ENCODE peak calls at places on chromosomes 2 and 18, in five cellular contexts. Y, B, C, G and V are unnamed samples.

GRCh38 chr2:10794891-10795290 is 17.7 kb downstream of the PDIA6 start:
- DNase-seq in Y (no peak), B (no peak), C (no peak), G (no peak), V (no peak)

GRCh38 chr2:75142081-75142480 is 57.2 kb downstream of the TACR1 start:
- DNase-seq in Y (no peak), B (no peak), C (no peak), G (no peak), V (no peak)

GRCh38 chr2:174597347-174598047 is at the start of gene WIPF1:
- DNase-seq in Y (no peak), B (peak; percentile 86), C (peak; percentile 53), G (no peak), V (no peak)

GRCh38 chr2:182077451-182078142 is 91.9 kb downstream of the PPP1R1C start:
- DNase-seq in Y (no peak), B (peak; percentile 95), C (peak; percentile 56), G (peak; percentile 52), V (peak; percentile 28)

GRCh38 chr2:170578596-170578995 is 136.5 kb upstream of the SP5 start:
- DNase-seq in Y (no peak), B (no peak), C (no peak), G (no peak), V (no peak)

GRCh38 chr2:198518935-198519334 is 714.5 kb downstream of the PLCL1 start:
- DNase-seq in Y (no peak), B (no peak), C (no peak), G (no peak), V (no peak)

GRCh38 chr18:12028040-12028628 is 46.8 kb downstream of the IMPA2 start:
- DNase-seq in Y (no peak), B (no peak), C (no peak), G (no peak), V (no peak)

GRCh38 chr2:237931205-237931721 is 35.6 kb upstream of the UBE2F start:
- DNase-seq in Y (no peak), B (peak; percentile 92), C (no peak), G (no peak), V (no peak)

GRCh38 chr2:41791523-41791922 is 256.3 kb upstream of the PKDCC start:
- DNase-seq in Y (no peak), B (peak; percentile 41), C (peak; percentile 22), G (peak; percentile 43), V (no peak)

GRCh38 chr2:111154758-111155157 is 34.0 kb downstream of the BCL2L11 start:
- DNase-seq in Y (no peak), B (no peak), C (no peak), G (no peak), V (no peak)

GRCh38 chr2:111157798-111158197 is 37.1 kb downstream of the BCL2L11 start:
- DNase-seq in Y (no peak), B (no peak), C (no peak), G (no peak), V (no peak)

GRCh38 chr2:111156529-111156928 is 35.8 kb downstream of the BCL2L11 start:
- DNase-seq in Y (no peak), B (no peak), C (no peak), G (no peak), V (no peak)

GRCh38 chr2:111155610-111156009 is 34.9 kb downstream of the BCL2L11 start:
- DNase-seq in Y (no peak), B (peak; percentile 12), C (no peak), G (no peak), V (no peak)

DNA sequence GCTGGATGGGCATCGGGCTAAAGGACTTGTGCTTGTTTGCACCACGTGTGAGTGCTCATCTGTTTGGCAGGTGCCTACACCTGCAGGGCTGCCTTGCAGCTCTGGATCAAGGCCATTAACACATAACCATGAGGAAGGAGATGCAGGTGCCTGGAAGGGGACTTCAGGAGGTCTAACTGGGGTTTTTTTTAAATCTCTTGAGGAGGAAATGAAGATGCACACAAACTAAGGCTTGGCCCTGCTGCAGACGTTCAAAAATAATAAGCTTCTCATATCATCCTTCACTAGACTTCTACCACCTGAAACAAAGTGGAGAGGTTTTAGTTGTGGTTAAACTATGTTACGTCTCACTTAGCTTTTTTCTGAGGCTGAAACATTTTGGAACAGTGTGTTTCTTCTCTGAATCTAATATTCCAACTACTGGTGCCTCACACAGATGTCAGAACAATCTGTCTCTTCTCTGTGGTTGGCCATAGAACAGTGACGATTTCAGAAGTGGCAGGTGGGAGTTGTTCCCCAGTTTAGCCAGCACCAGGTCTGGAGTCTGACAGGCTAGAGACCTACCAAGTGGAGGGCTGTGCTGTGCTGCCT is 36.5 kb downstream of the BCL2L11 start:
- DNase-seq in Y (no peak), B (no peak), C (no peak), G (no peak), V (no peak)
- H3K9ac ChIP-seq in Y (no peak overlapping the region), B (no peak overlapping the region), C (no peak overlapping the region), G (no peak overlapping the region), V (no peak overlapping the region)

GRCh38 chr2:7097353-7097895 is 180.2 kb downstream of the RNF144A start:
- DNase-seq in Y (peak; percentile 88), B (peak; percentile 30), C (peak; percentile 73), G (peak; percentile 77), V (peak; percentile 89)
- H3K9ac ChIP-seq in Y (peak overlapping the region; percentile 18), B (no peak overlapping the region), C (no peak overlapping the region), G (no peak overlapping the region), V (no peak overlapping the region)

DNA sequence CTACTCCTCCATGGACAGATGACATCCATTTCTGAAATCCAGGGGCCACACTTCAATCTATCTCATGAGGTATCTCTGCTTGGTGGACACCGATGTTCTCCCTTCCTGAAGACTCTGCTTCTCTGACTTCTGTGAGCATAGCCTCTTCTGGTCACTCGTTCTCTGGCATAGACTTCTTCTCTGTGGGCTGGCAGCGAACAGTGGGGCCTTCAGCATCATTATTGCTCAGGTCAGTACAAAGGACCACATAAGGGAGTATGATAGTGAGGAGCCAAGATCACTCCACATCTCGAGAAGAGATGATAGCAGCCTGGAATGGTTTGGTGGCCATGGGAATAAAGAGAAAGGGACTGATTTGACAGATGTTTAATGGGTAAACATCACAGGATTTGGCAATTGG is 8.0 kb upstream of the KCMF1 start:
- DNase-seq in Y (no peak), B (no peak), C (no peak), G (no peak), V (no peak)
- H3K9ac ChIP-seq in Y (no peak overlapping the region), B (no peak overlapping the region), C (no peak overlapping the region), G (no peak overlapping the region), V (no peak overlapping the region)

GRCh38 chr2:211141646-211142045 is 585.2 kb downstream of the CPS1 start:
- DNase-seq in Y (no peak), B (no peak), C (no peak), G (no peak), V (no peak)
- H3K9ac ChIP-seq in Y (no peak overlapping the region), B (no peak overlapping the region), C (no peak overlapping the region), G (no peak overlapping the region), V (no peak overlapping the region)

GRCh38 chr2:45241061-45241561 is 231.9 kb upstream of the SIX2 start:
- DNase-seq in Y (no peak), B (peak; percentile 41), C (no peak), G (no peak), V (no peak)

GRCh38 chr2:45237128-45237527 is 227.9 kb upstream of the SIX2 start:
- DNase-seq in Y (no peak), B (peak; percentile 55), C (no peak), G (no peak), V (no peak)

GRCh38 chr2:45244928-45245327 is 235.7 kb upstream of the SIX2 start:
- DNase-seq in Y (no peak), B (peak; percentile 63), C (no peak), G (no peak), V (no peak)

GRCh38 chr2:45237850-45238542 is 228.7 kb upstream of the SIX2 start:
- DNase-seq in Y (no peak), B (peak; percentile 95), C (no peak), G (no peak), V (no peak)

DNA sequence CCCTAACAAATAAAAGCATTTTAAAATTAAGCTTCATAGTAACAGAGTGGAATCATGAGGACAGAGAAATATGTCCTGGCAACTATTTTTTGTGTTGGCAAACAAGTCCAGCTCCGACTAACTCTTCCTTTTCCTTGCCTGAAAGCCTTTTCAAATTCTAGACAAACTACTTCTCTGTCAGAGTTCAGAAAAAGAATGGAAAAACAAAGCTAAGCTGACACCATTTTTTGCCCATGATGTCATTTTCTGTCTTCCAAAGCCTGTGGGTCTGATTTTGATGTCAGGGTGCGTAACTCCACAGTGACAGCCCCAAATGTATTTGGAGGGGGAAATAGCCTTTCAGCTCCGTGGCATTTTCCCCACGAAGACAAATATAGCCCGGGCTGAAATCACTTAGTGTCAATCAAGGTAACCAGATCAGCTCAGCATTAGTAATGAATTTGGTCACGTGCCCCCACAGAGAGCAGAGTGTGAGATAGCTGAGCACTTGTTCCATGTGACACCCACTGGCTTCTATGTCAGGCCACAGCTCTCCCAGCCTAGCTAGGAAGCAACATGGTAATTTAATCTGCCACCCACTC is 233.0 kb upstream of the SIX2 start:
- DNase-seq in Y (no peak), B (peak; percentile 37), C (no peak), G (no peak), V (no peak)
- H3K9ac ChIP-seq in Y (no peak overlapping the region), B (no peak overlapping the region), C (no peak overlapping the region), G (no peak overlapping the region), V (peak overlapping the region; percentile 19)

GRCh38 chr2:20633794-20634259 is 17.1 kb downstream of the HS1BP3 start:
- DNase-seq in Y (peak; percentile 94), B (no peak), C (peak; percentile 74), G (no peak), V (no peak)
- H3K9ac ChIP-seq in Y (no peak overlapping the region), B (no peak overlapping the region), C (peak overlapping the region; percentile 54), G (peak overlapping the region; percentile 63), V (no peak overlapping the region)

DNA sequence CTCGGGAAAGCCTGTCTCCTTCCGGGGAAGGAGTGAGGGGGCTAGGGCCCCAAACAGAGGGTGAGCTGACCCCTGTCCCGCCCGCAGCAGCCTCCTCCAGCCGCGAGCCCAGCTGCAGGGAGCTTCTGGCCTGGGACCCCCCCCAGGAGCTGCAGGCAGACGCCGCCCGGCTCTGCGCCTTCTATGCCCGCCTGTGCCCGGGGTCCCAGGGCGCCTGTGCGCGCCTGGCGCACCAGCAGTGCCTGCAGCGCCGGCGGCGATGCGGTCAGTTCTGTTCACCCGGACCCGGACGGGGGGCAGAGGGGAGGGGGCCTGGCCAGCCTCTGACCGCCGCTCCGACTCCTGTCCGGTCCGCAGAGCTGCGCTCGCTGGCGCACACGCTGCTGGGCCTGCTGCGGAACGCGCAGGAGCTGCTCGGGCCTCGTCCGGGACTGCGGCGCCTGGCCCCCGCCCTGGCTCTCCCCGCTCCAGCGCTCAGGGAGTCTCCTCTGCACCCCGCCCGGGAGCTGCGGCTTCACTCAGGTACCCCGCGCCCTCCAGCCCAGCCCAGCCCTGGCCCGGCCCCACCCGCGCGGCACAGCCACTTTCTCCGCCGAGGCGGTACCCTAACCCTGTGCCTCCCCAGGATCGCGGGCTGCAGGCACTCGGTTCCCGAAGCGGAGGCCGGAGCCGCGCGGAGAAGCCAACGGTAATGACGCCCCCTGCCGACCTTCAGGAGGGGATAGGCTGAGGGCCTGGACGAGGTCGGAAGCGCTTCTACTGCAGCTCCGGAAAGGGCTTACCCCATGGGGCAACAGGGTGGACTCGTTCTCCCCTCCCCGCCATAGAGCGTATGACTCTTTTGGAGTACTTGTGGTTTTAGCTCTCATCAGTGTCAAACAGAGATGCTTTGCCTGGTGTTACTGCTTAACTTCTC is 2.0 kb upstream of the CHRND start:
- DNase-seq in Y (no peak), B (peak; percentile 5), C (peak; percentile 41), G (peak; percentile 75), V (peak; percentile 87)
- H3K9ac ChIP-seq in Y (no peak overlapping the region), B (no peak overlapping the region), C (no peak overlapping the region), G (peak overlapping the region; percentile 90), V (no peak overlapping the region)

DNA sequence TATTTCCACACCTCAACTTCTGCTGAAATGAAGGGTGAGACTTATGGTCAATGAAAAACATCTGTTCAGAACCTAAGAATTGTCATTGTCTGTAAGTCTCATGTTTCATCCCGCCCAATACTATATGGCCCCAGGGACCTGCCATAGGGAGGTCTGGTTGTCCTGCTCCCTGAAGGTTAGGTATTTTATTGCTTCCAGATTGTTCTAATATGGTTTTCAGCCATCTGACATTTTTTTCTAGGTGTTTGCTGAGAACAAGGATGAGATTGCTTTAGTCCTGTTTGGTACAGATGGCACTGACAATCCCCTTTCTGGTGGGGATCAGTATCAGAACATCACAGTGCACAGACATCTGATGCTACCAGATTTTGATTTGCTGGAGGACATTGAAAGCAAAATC is 7.3 kb downstream of the XRCC5 start:
- DNase-seq in Y (no peak), B (no peak), C (no peak), G (no peak), V (peak; percentile 38)
- H3K9ac ChIP-seq in Y (no peak overlapping the region), B (no peak overlapping the region), C (no peak overlapping the region), G (no peak overlapping the region), V (no peak overlapping the region)